ENCODE peak calls at places on chromosomes 1 and 21, in six cellular contexts. One of them, this sample, is unnamed.

GRCh38 chr1:60564196-60564595 is 490.6 kb upstream of the C1orf87 start:
- DNase-seq in Panc1: no peak
- DNase-seq in PC-3: no peak
- DNase-seq in brain microvascular endothelial cell: no peak
- DNase-seq in dorsolateral prefrontal cortex: no peak
- DNase-seq in epithelial cell of esophagus: no peak
- DNase-seq in this sample: no peak

GRCh38 chr1:240562111-240562590 is 49.8 kb downstream of the GREM2 start:
- DNase-seq in Panc1: no peak
- DNase-seq in PC-3: no peak
- DNase-seq in brain microvascular endothelial cell: no peak
- DNase-seq in dorsolateral prefrontal cortex: no peak
- DNase-seq in epithelial cell of esophagus: no peak
- DNase-seq in this sample: no peak

GRCh38 chr1:2115922-2116341 is 65.7 kb downstream of the PRKCZ start:
- DNase-seq in Panc1: no peak
- DNase-seq in PC-3: no peak
- DNase-seq in brain microvascular endothelial cell: peak; percentile 28
- DNase-seq in dorsolateral prefrontal cortex: no peak
- DNase-seq in epithelial cell of esophagus: no peak
- DNase-seq in this sample: no peak

GRCh38 chr1:198495635-198496034 is 44.8 kb downstream of the ATP6V1G3 start:
- DNase-seq in Panc1: no peak
- DNase-seq in PC-3: no peak
- DNase-seq in brain microvascular endothelial cell: no peak
- DNase-seq in dorsolateral prefrontal cortex: no peak
- DNase-seq in epithelial cell of esophagus: no peak
- DNase-seq in this sample: no peak

GRCh38 chr21:18249542-18250152 is 5.0 kb downstream of the CHODL start:
- DNase-seq in Panc1: no peak
- DNase-seq in PC-3: peak; percentile 13
- DNase-seq in brain microvascular endothelial cell: no peak
- DNase-seq in dorsolateral prefrontal cortex: no peak
- DNase-seq in epithelial cell of esophagus: no peak
- DNase-seq in this sample: no peak

GRCh38 chr1:13585996-13586395 is 2.4 kb downstream of the PDPN start:
- DNase-seq in Panc1: no peak
- DNase-seq in PC-3: no peak
- DNase-seq in brain microvascular endothelial cell: no peak
- DNase-seq in dorsolateral prefrontal cortex: no peak
- DNase-seq in epithelial cell of esophagus: peak; percentile 28
- DNase-seq in this sample: no peak

GRCh38 chr1:154952664-154953063 is 3.2 kb downstream of the PBXIP1 start:
- DNase-seq in Panc1: no peak
- DNase-seq in PC-3: no peak
- DNase-seq in brain microvascular endothelial cell: no peak
- DNase-seq in dorsolateral prefrontal cortex: no peak
- DNase-seq in epithelial cell of esophagus: no peak
- DNase-seq in this sample: no peak

GRCh38 chr1:56993355-56993985 is 27.7 kb upstream of the C8B start:
- DNase-seq in Panc1: no peak
- DNase-seq in PC-3: no peak
- DNase-seq in brain microvascular endothelial cell: no peak
- DNase-seq in dorsolateral prefrontal cortex: no peak
- DNase-seq in epithelial cell of esophagus: no peak
- DNase-seq in this sample: no peak

GRCh38 chr1:222042120-222042519 is 300.2 kb upstream of the DUSP10 start:
- DNase-seq in Panc1: no peak
- DNase-seq in PC-3: no peak
- DNase-seq in brain microvascular endothelial cell: no peak
- DNase-seq in dorsolateral prefrontal cortex: no peak
- DNase-seq in epithelial cell of esophagus: no peak
- DNase-seq in this sample: no peak

GRCh38 chr1:61967750-61968149 is 225.5 kb downstream of the PATJ start:
- DNase-seq in Panc1: no peak
- DNase-seq in PC-3: no peak
- DNase-seq in brain microvascular endothelial cell: peak; percentile 59
- DNase-seq in dorsolateral prefrontal cortex: no peak
- DNase-seq in epithelial cell of esophagus: no peak
- DNase-seq in this sample: peak; percentile 90

GRCh38 chr1:205592443-205593003 is 39.3 kb downstream of the ELK4 start:
- DNase-seq in Panc1: no peak
- DNase-seq in PC-3: no peak
- DNase-seq in brain microvascular endothelial cell: no peak
- DNase-seq in dorsolateral prefrontal cortex: no peak
- DNase-seq in epithelial cell of esophagus: no peak
- DNase-seq in this sample: no peak

GRCh38 chr1:28136636-28137613 is 39.6 kb downstream of the PTAFR start:
- DNase-seq in Panc1: no peak
- DNase-seq in PC-3: peak; percentile 60
- DNase-seq in brain microvascular endothelial cell: no peak
- DNase-seq in dorsolateral prefrontal cortex: no peak
- DNase-seq in epithelial cell of esophagus: peak; percentile 57
- DNase-seq in this sample: no peak

GRCh38 chr1:193406901-193407300 is 220.5 kb upstream of the B3GALT2 start:
- DNase-seq in Panc1: no peak
- DNase-seq in PC-3: peak; percentile 56
- DNase-seq in brain microvascular endothelial cell: peak; percentile 63
- DNase-seq in dorsolateral prefrontal cortex: no peak
- DNase-seq in epithelial cell of esophagus: peak; percentile 55
- DNase-seq in this sample: no peak

GRCh38 chr1:180632326-180633088 is 685 bp downstream of the XPR1 start:
- DNase-seq in Panc1: no peak
- DNase-seq in PC-3: peak; percentile 19
- DNase-seq in brain microvascular endothelial cell: no peak
- DNase-seq in dorsolateral prefrontal cortex: no peak
- DNase-seq in epithelial cell of esophagus: peak; percentile 45
- DNase-seq in this sample: no peak

GRCh38 chr1:207861442-207862177 is 49.3 kb downstream of the CD34 start:
- DNase-seq in Panc1: no peak
- DNase-seq in PC-3: no peak
- DNase-seq in brain microvascular endothelial cell: no peak
- DNase-seq in dorsolateral prefrontal cortex: no peak
- DNase-seq in epithelial cell of esophagus: no peak
- DNase-seq in this sample: no peak

GRCh38 chr21:35648512-35648911 is 411.8 kb downstream of the SETD4 start:
- DNase-seq in Panc1: no peak
- DNase-seq in PC-3: peak; percentile 48
- DNase-seq in brain microvascular endothelial cell: no peak
- DNase-seq in dorsolateral prefrontal cortex: no peak
- DNase-seq in epithelial cell of esophagus: peak; percentile 14
- DNase-seq in this sample: no peak

GRCh38 chr1:153231363-153231762 is 14.0 kb downstream of the PRR9 start:
- DNase-seq in Panc1: no peak
- DNase-seq in PC-3: no peak
- DNase-seq in brain microvascular endothelial cell: no peak
- DNase-seq in dorsolateral prefrontal cortex: no peak
- DNase-seq in epithelial cell of esophagus: no peak
- DNase-seq in this sample: no peak

GRCh38 chr21:34925597-34925996 is 123.5 kb downstream of the RUNX1 start:
- DNase-seq in Panc1: no peak
- DNase-seq in PC-3: no peak
- DNase-seq in brain microvascular endothelial cell: no peak
- DNase-seq in dorsolateral prefrontal cortex: no peak
- DNase-seq in epithelial cell of esophagus: no peak
- DNase-seq in this sample: no peak

GRCh38 chr1:198681831-198682756 is 43.3 kb downstream of the PTPRC start:
- DNase-seq in Panc1: no peak
- DNase-seq in PC-3: peak; percentile 91
- DNase-seq in brain microvascular endothelial cell: peak; percentile 97
- DNase-seq in dorsolateral prefrontal cortex: peak; percentile 35
- DNase-seq in epithelial cell of esophagus: peak; percentile 81
- DNase-seq in this sample: peak; percentile 55

GRCh38 chr1:63674865-63675815 is 81.9 kb downstream of the PGM1 start:
- DNase-seq in Panc1: no peak
- DNase-seq in PC-3: no peak
- DNase-seq in brain microvascular endothelial cell: no peak
- DNase-seq in dorsolateral prefrontal cortex: no peak
- DNase-seq in epithelial cell of esophagus: no peak
- DNase-seq in this sample: no peak

GRCh38 chr1:59006309-59006698 is 222.5 kb upstream of the JUN start:
- DNase-seq in Panc1: no peak
- DNase-seq in PC-3: no peak
- DNase-seq in brain microvascular endothelial cell: no peak
- DNase-seq in dorsolateral prefrontal cortex: no peak
- DNase-seq in epithelial cell of esophagus: peak; percentile 51
- DNase-seq in this sample: no peak

GRCh38 chr1:1004780-1005697 is 5.1 kb upstream of the HES4 start:
- DNase-seq in Panc1: no peak
- DNase-seq in PC-3: no peak
- DNase-seq in brain microvascular endothelial cell: no peak
- DNase-seq in dorsolateral prefrontal cortex: no peak
- DNase-seq in epithelial cell of esophagus: no peak
- DNase-seq in this sample: peak; percentile 53

GRCh38 chr1:200198247-200198646 is 170.7 kb downstream of the NR5A2 start:
- DNase-seq in Panc1: no peak
- DNase-seq in PC-3: no peak
- DNase-seq in brain microvascular endothelial cell: no peak
- DNase-seq in dorsolateral prefrontal cortex: no peak
- DNase-seq in epithelial cell of esophagus: no peak
- DNase-seq in this sample: no peak

GRCh38 chr1:61082336-61083013 is at the start of gene NFIA:
- DNase-seq in Panc1: peak; percentile 59
- DNase-seq in PC-3: peak; percentile 68
- DNase-seq in brain microvascular endothelial cell: peak; percentile 68
- DNase-seq in dorsolateral prefrontal cortex: no peak
- DNase-seq in epithelial cell of esophagus: peak; percentile 78
- DNase-seq in this sample: peak; percentile 70

GRCh38 chr1:165635823-165636222 is 4.8 kb downstream of the MGST3 start:
- DNase-seq in Panc1: no peak
- DNase-seq in PC-3: no peak
- DNase-seq in brain microvascular endothelial cell: no peak
- DNase-seq in dorsolateral prefrontal cortex: no peak
- DNase-seq in epithelial cell of esophagus: no peak
- DNase-seq in this sample: no peak

GRCh38 chr1:39776886-39777683 is 5.9 kb upstream of the OXCT2 start:
- DNase-seq in Panc1: no peak
- DNase-seq in PC-3: peak; percentile 4
- DNase-seq in brain microvascular endothelial cell: no peak
- DNase-seq in dorsolateral prefrontal cortex: no peak
- DNase-seq in epithelial cell of esophagus: peak; percentile 15
- DNase-seq in this sample: no peak

GRCh38 chr1:39779821-39780220 is 8.7 kb upstream of the OXCT2 start:
- DNase-seq in Panc1: no peak
- DNase-seq in PC-3: no peak
- DNase-seq in brain microvascular endothelial cell: no peak
- DNase-seq in dorsolateral prefrontal cortex: no peak
- DNase-seq in epithelial cell of esophagus: no peak
- DNase-seq in this sample: no peak

GRCh38 chr1:39781349-39781715 is 7.3 kb downstream of the BMP8B start:
- DNase-seq in Panc1: no peak
- DNase-seq in PC-3: no peak
- DNase-seq in brain microvascular endothelial cell: no peak
- DNase-seq in dorsolateral prefrontal cortex: no peak
- DNase-seq in epithelial cell of esophagus: no peak
- DNase-seq in this sample: no peak

GRCh38 chr1:39776400-39776713 is 5.2 kb upstream of the OXCT2 start:
- DNase-seq in Panc1: no peak
- DNase-seq in PC-3: no peak
- DNase-seq in brain microvascular endothelial cell: no peak
- DNase-seq in dorsolateral prefrontal cortex: no peak
- DNase-seq in epithelial cell of esophagus: no peak
- DNase-seq in this sample: no peak

GRCh38 chr1:39779137-39779536 is 8.0 kb upstream of the OXCT2 start:
- DNase-seq in Panc1: no peak
- DNase-seq in PC-3: no peak
- DNase-seq in brain microvascular endothelial cell: no peak
- DNase-seq in dorsolateral prefrontal cortex: no peak
- DNase-seq in epithelial cell of esophagus: no peak
- DNase-seq in this sample: no peak
- H3K4me3 ChIP-seq in Panc1: no peak overlapping the region
- H3K4me3 ChIP-seq in PC-3: no peak overlapping the region
- H3K4me3 ChIP-seq in brain microvascular endothelial cell: no peak overlapping the region
- H3K4me3 ChIP-seq in dorsolateral prefrontal cortex: no peak overlapping the region
- H3K4me3 ChIP-seq in epithelial cell of esophagus: no peak overlapping the region
- H3K4me3 ChIP-seq in this sample: no peak overlapping the region

GRCh38 chr1:172276120-172276818 is 144.2 kb upstream of the C1orf105 start:
- DNase-seq in Panc1: no peak
- DNase-seq in PC-3: no peak
- DNase-seq in brain microvascular endothelial cell: no peak
- DNase-seq in dorsolateral prefrontal cortex: no peak
- DNase-seq in epithelial cell of esophagus: no peak
- DNase-seq in this sample: no peak

GRCh38 chr1:172277989-172278388 is 142.5 kb upstream of the C1orf105 start:
- DNase-seq in Panc1: no peak
- DNase-seq in PC-3: no peak
- DNase-seq in brain microvascular endothelial cell: no peak
- DNase-seq in dorsolateral prefrontal cortex: no peak
- DNase-seq in epithelial cell of esophagus: no peak
- DNase-seq in this sample: no peak

GRCh38 chr1:172279951-172280350 is 140.5 kb upstream of the C1orf105 start:
- DNase-seq in Panc1: no peak
- DNase-seq in PC-3: no peak
- DNase-seq in brain microvascular endothelial cell: peak; percentile 20
- DNase-seq in dorsolateral prefrontal cortex: no peak
- DNase-seq in epithelial cell of esophagus: peak; percentile 39
- DNase-seq in this sample: no peak

GRCh38 chr1:172277277-172277676 is 143.2 kb upstream of the C1orf105 start:
- DNase-seq in Panc1: no peak
- DNase-seq in PC-3: no peak
- DNase-seq in brain microvascular endothelial cell: no peak
- DNase-seq in dorsolateral prefrontal cortex: no peak
- DNase-seq in epithelial cell of esophagus: no peak
- DNase-seq in this sample: no peak

GRCh38 chr1:172278478-172278877 is 142.0 kb upstream of the C1orf105 start:
- DNase-seq in Panc1: no peak
- DNase-seq in PC-3: peak; percentile 91
- DNase-seq in brain microvascular endothelial cell: peak; percentile 50
- DNase-seq in dorsolateral prefrontal cortex: no peak
- DNase-seq in epithelial cell of esophagus: peak; percentile 85
- DNase-seq in this sample: no peak
- H3K4me3 ChIP-seq in Panc1: no peak overlapping the region
- H3K4me3 ChIP-seq in PC-3: no peak overlapping the region
- H3K4me3 ChIP-seq in brain microvascular endothelial cell: no peak overlapping the region
- H3K4me3 ChIP-seq in dorsolateral prefrontal cortex: no peak overlapping the region
- H3K4me3 ChIP-seq in epithelial cell of esophagus: no peak overlapping the region
- H3K4me3 ChIP-seq in this sample: no peak overlapping the region

GRCh38 chr1:39631361-39632331 is 7.8 kb downstream of the HEYL start:
- DNase-seq in Panc1: no peak
- DNase-seq in PC-3: peak; percentile 17
- DNase-seq in brain microvascular endothelial cell: no peak
- DNase-seq in dorsolateral prefrontal cortex: no peak
- DNase-seq in epithelial cell of esophagus: peak; percentile 40
- DNase-seq in this sample: peak; percentile 74
- H3K4me3 ChIP-seq in Panc1: no peak overlapping the region
- H3K4me3 ChIP-seq in PC-3: no peak overlapping the region
- H3K4me3 ChIP-seq in brain microvascular endothelial cell: no peak overlapping the region
- H3K4me3 ChIP-seq in dorsolateral prefrontal cortex: no peak overlapping the region
- H3K4me3 ChIP-seq in epithelial cell of esophagus: no peak overlapping the region
- H3K4me3 ChIP-seq in this sample: no peak overlapping the region

DNA sequence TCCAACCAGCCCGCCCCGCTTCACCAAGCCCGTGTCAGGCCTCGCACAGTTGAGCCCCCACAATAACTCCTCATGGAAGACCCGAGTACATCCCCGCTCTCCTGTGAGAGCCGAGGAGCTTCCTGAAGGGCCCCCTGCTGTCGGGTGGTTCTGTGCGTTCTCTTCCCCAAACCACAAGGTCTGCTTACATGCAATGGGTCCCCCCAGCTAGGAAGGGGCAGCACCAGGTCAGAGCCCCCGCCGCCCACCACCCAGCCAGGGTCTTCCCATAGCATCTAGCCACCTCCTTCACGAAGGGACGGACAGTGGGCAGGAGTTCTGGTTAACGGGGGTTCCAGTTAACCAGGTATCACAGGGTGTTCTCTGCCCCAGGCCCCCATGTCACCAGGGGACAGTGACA is 51.5 kb downstream of the GLIS1 start:
- DNase-seq in Panc1: no peak
- DNase-seq in PC-3: no peak
- DNase-seq in brain microvascular endothelial cell: no peak
- DNase-seq in dorsolateral prefrontal cortex: no peak
- DNase-seq in epithelial cell of esophagus: no peak
- DNase-seq in this sample: no peak
- H3K4me3 ChIP-seq in Panc1: no peak overlapping the region
- H3K4me3 ChIP-seq in PC-3: no peak overlapping the region
- H3K4me3 ChIP-seq in brain microvascular endothelial cell: no peak overlapping the region
- H3K4me3 ChIP-seq in dorsolateral prefrontal cortex: no peak overlapping the region
- H3K4me3 ChIP-seq in epithelial cell of esophagus: no peak overlapping the region
- H3K4me3 ChIP-seq in this sample: no peak overlapping the region

This sample was measured in trophoblast cell.